ENCODE peak calls at places on chromosomes 16 and 17, in eight cellular contexts. One of them, this sample, is unnamed.

GRCh38 chr16:67283826-67284555 is 4.7 kb downstream of the PLEKHG4 start:
- DNase-seq in Peyer's patch: no peak
- DNase-seq in OCI-LY7: no peak
- DNase-seq in Calu3: no peak
- DNase-seq in psoas muscle: no peak
- DNase-seq in AG10803: no peak
- DNase-seq in Panc1: no peak
- DNase-seq in lung: no peak
- DNase-seq in this sample: no peak

GRCh38 chr16:68444058-68444657 is 4.2 kb downstream of the SMPD3 start:
- DNase-seq in Calu3: peak
- DNase-seq in OCI-LY7: no peak
- DNase-seq in lung: no peak
- DNase-seq in AG10803: no peak
- DNase-seq in Panc1: no peak
- DNase-seq in Peyer's patch: peak
- DNase-seq in psoas muscle: no peak
- DNase-seq in this sample: peak

GRCh38 chr17:35244345-35245195 is 1.7 kb downstream of the SLFN5 start:
- DNase-seq in lung: peak
- DNase-seq in Peyer's patch: peak
- DNase-seq in OCI-LY7: peak
- DNase-seq in psoas muscle: peak
- DNase-seq in Panc1: peak
- DNase-seq in AG10803: peak
- DNase-seq in Calu3: peak
- DNase-seq in this sample: peak

GRCh38 chr16:4280625-4281024 is 7.8 kb upstream of the TFAP4 start:
- DNase-seq in lung: no peak
- DNase-seq in OCI-LY7: no peak
- DNase-seq in Calu3: no peak
- DNase-seq in Peyer's patch: no peak
- DNase-seq in AG10803: no peak
- DNase-seq in Panc1: no peak
- DNase-seq in psoas muscle: no peak
- DNase-seq in this sample: no peak

GRCh38 chr17:18139949-18140348 is 31.4 kb downstream of the MYO15A start:
- DNase-seq in OCI-LY7: no peak
- DNase-seq in lung: no peak
- DNase-seq in psoas muscle: no peak
- DNase-seq in AG10803: peak
- DNase-seq in Panc1: no peak
- DNase-seq in Calu3: no peak
- DNase-seq in Peyer's patch: no peak
- DNase-seq in this sample: peak

GRCh38 chr17:27457731-27458523 is 1.7 kb downstream of the KSR1 start:
- DNase-seq in Panc1: no peak
- DNase-seq in lung: no peak
- DNase-seq in Peyer's patch: no peak
- DNase-seq in Calu3: no peak
- DNase-seq in OCI-LY7: no peak
- DNase-seq in psoas muscle: no peak
- DNase-seq in AG10803: peak
- DNase-seq in this sample: no peak

GRCh38 chr17:15121426-15121825 is 143.7 kb downstream of the PMP22 start:
- DNase-seq in Calu3: no peak
- DNase-seq in psoas muscle: no peak
- DNase-seq in Panc1: no peak
- DNase-seq in Peyer's patch: no peak
- DNase-seq in OCI-LY7: no peak
- DNase-seq in AG10803: peak
- DNase-seq in lung: no peak
- DNase-seq in this sample: peak

GRCh38 chr16:87463722-87464690 is 28.8 kb downstream of the ZCCHC14 start:
- DNase-seq in AG10803: peak
- DNase-seq in Peyer's patch: peak
- DNase-seq in lung: peak
- DNase-seq in Calu3: no peak
- DNase-seq in psoas muscle: no peak
- DNase-seq in Panc1: no peak
- DNase-seq in OCI-LY7: peak
- DNase-seq in this sample: peak

GRCh38 chr16:89159174-89159849 is 12.2 kb upstream of the CDH15 start:
- DNase-seq in Peyer's patch: no peak
- DNase-seq in OCI-LY7: no peak
- DNase-seq in Panc1: no peak
- DNase-seq in Calu3: no peak
- DNase-seq in AG10803: no peak
- DNase-seq in psoas muscle: no peak
- DNase-seq in lung: no peak
- DNase-seq in this sample: no peak

GRCh38 chr17:57701121-57701520 is 44.0 kb downstream of the CCDC182 start:
- DNase-seq in psoas muscle: no peak
- DNase-seq in AG10803: no peak
- DNase-seq in Calu3: no peak
- DNase-seq in lung: peak
- DNase-seq in Panc1: no peak
- DNase-seq in OCI-LY7: no peak
- DNase-seq in Peyer's patch: no peak
- DNase-seq in this sample: no peak

GRCh38 chr16:70370924-70371323 is 24.2 kb downstream of the DDX19A start:
- DNase-seq in lung: no peak
- DNase-seq in OCI-LY7: no peak
- DNase-seq in Panc1: no peak
- DNase-seq in psoas muscle: no peak
- DNase-seq in Calu3: no peak
- DNase-seq in AG10803: no peak
- DNase-seq in Peyer's patch: no peak
- DNase-seq in this sample: no peak

GRCh38 chr17:9021158-9021984 is at the start of gene NTN1:
- DNase-seq in Panc1: no peak
- DNase-seq in OCI-LY7: peak
- DNase-seq in Peyer's patch: peak
- DNase-seq in AG10803: peak
- DNase-seq in Calu3: no peak
- DNase-seq in lung: no peak
- DNase-seq in psoas muscle: peak
- DNase-seq in this sample: peak

GRCh38 chr16:55508941-55509920 is at the start of gene LPCAT2:
- DNase-seq in lung: peak
- DNase-seq in OCI-LY7: no peak
- DNase-seq in AG10803: peak
- DNase-seq in Calu3: peak
- DNase-seq in Panc1: no peak
- DNase-seq in psoas muscle: peak
- DNase-seq in Peyer's patch: peak
- DNase-seq in this sample: peak

GRCh38 chr17:2239882-2240430 is 63.6 kb downstream of the SMG6 start:
- DNase-seq in lung: no peak
- DNase-seq in OCI-LY7: peak
- DNase-seq in psoas muscle: peak
- DNase-seq in Calu3: no peak
- DNase-seq in Peyer's patch: peak
- DNase-seq in Panc1: peak
- DNase-seq in AG10803: peak
- DNase-seq in this sample: peak

GRCh38 chr16:89202422-89203215 is 2.3 kb upstream of the SLC22A31 start:
- DNase-seq in Panc1: no peak
- DNase-seq in Peyer's patch: no peak
- DNase-seq in Calu3: no peak
- DNase-seq in OCI-LY7: no peak
- DNase-seq in AG10803: no peak
- DNase-seq in lung: no peak
- DNase-seq in psoas muscle: no peak
- DNase-seq in this sample: no peak

GRCh38 chr17:47998044-47998443 is 27.1 kb downstream of the CDK5RAP3 start:
- DNase-seq in lung: no peak
- DNase-seq in Calu3: no peak
- DNase-seq in Peyer's patch: no peak
- DNase-seq in Panc1: no peak
- DNase-seq in psoas muscle: no peak
- DNase-seq in AG10803: no peak
- DNase-seq in OCI-LY7: no peak
- DNase-seq in this sample: no peak

GRCh38 chr17:78137392-78138203 is 7.0 kb downstream of the TMC8 start:
- DNase-seq in Peyer's patch: peak
- DNase-seq in Calu3: no peak
- DNase-seq in psoas muscle: no peak
- DNase-seq in Panc1: no peak
- DNase-seq in AG10803: no peak
- DNase-seq in lung: peak
- DNase-seq in OCI-LY7: peak
- DNase-seq in this sample: no peak

DNA sequence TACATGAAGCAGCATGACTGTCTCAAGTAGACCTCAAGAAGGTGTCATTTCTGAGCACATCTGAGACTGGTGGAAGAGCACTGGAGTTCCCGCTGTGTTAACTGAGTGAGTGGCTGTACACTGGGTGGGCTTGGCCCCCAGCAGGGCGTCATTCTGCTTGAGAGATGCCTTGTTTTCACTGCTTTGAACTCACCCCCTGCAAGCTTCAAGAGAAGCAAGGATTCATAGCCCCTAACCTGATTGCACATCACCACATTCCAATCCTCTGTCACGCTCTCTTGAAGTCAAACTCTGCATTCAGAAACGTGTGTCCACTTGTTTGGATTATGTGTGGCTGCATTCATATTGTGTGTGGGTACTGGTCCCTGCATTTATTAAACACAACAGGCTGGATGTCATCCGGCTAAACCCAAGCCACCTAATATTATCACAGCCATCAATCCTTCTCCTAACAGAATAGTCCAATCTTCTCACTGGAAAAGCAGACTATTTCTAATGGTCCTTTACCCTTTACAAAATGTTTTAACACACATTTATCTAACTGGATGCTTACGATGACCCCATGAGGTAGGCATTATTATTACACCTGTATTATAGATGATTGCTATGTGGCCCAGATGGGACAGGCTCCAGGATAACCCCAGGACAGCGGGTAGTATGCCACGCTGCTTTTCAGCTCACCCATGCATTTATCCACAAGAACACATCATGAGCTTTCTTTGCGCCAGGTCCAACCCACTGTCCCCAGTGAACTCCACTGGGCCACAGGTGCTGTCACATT is 76.3 kb downstream of the USP31 start:
- DNase-seq in Panc1: no peak
- DNase-seq in AG10803: peak
- DNase-seq in Peyer's patch: no peak
- DNase-seq in lung: no peak
- DNase-seq in psoas muscle: no peak
- DNase-seq in Calu3: no peak
- DNase-seq in OCI-LY7: no peak
- DNase-seq in this sample: peak
- TF ChIP-seq CTCF in Panc1: peak
- TF ChIP-seq CTCF in AG10803: peak
- TF ChIP-seq CTCF in Peyer's patch: no peak
- TF ChIP-seq CTCF in lung: no peak
- TF ChIP-seq CTCF in psoas muscle: no peak
- TF ChIP-seq CTCF in Calu3: no peak
- TF ChIP-seq CTCF in OCI-LY7: peak
- TF ChIP-seq CTCF in this sample: no peak

GRCh38 chr16:1639840-1640239 is 27.7 kb downstream of the CRAMP1 start:
- DNase-seq in AG10803: no peak
- DNase-seq in OCI-LY7: no peak
- DNase-seq in Calu3: no peak
- DNase-seq in psoas muscle: no peak
- DNase-seq in lung: no peak
- DNase-seq in Panc1: no peak
- DNase-seq in Peyer's patch: no peak
- DNase-seq in this sample: no peak
- TF ChIP-seq CTCF in AG10803: no peak
- TF ChIP-seq CTCF in OCI-LY7: no peak
- TF ChIP-seq CTCF in Calu3: no peak
- TF ChIP-seq CTCF in psoas muscle: no peak
- TF ChIP-seq CTCF in lung: no peak
- TF ChIP-seq CTCF in Panc1: no peak
- TF ChIP-seq CTCF in Peyer's patch: no peak
- TF ChIP-seq CTCF in this sample: no peak

DNA sequence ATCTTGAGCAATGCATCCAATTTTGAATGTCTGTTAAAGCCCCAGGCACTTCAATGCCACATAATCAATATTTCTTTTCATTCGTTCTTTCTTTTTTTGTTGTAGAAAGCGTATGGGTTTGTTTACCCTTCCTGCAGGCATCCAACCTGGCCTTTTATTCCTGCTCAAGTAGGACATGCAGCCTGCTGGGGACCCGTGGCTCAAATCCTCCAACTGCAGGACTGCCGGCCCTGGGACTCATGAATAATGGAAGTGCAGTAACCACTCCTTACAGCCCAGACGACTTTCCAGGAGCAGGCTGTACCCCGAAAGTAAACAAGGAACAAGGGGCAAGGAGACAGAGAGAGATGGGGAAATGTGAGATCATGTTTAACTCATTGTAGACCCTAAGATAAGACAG is 126.4 kb downstream of the SALL1 start:
- DNase-seq in Calu3: no peak
- DNase-seq in lung: no peak
- DNase-seq in Panc1: no peak
- DNase-seq in Peyer's patch: no peak
- DNase-seq in OCI-LY7: no peak
- DNase-seq in AG10803: no peak
- DNase-seq in psoas muscle: no peak
- DNase-seq in this sample: no peak
- TF ChIP-seq CTCF in Calu3: no peak
- TF ChIP-seq CTCF in lung: no peak
- TF ChIP-seq CTCF in Panc1: no peak
- TF ChIP-seq CTCF in Peyer's patch: no peak
- TF ChIP-seq CTCF in OCI-LY7: no peak
- TF ChIP-seq CTCF in AG10803: no peak
- TF ChIP-seq CTCF in psoas muscle: no peak
- TF ChIP-seq CTCF in this sample: no peak

GRCh38 chr17:64614266-64615011 is 47.7 kb downstream of the SMURF2 start:
- DNase-seq in Panc1: no peak
- DNase-seq in OCI-LY7: no peak
- DNase-seq in AG10803: no peak
- DNase-seq in psoas muscle: no peak
- DNase-seq in Peyer's patch: no peak
- DNase-seq in lung: no peak
- DNase-seq in Calu3: no peak
- DNase-seq in this sample: no peak

GRCh38 chr17:64611374-64611773 is 50.7 kb downstream of the SMURF2 start:
- DNase-seq in Panc1: no peak
- DNase-seq in Calu3: no peak
- DNase-seq in psoas muscle: no peak
- DNase-seq in Peyer's patch: no peak
- DNase-seq in AG10803: no peak
- DNase-seq in lung: no peak
- DNase-seq in OCI-LY7: no peak
- DNase-seq in this sample: no peak

GRCh38 chr17:64617125-64617780 is 44.9 kb downstream of the SMURF2 start:
- DNase-seq in Panc1: no peak
- DNase-seq in Calu3: no peak
- DNase-seq in psoas muscle: no peak
- DNase-seq in OCI-LY7: no peak
- DNase-seq in AG10803: no peak
- DNase-seq in lung: no peak
- DNase-seq in Peyer's patch: no peak
- DNase-seq in this sample: no peak

GRCh38 chr17:64618848-64619247 is 43.3 kb downstream of the SMURF2 start:
- DNase-seq in psoas muscle: no peak
- DNase-seq in Calu3: no peak
- DNase-seq in Panc1: no peak
- DNase-seq in Peyer's patch: no peak
- DNase-seq in lung: no peak
- DNase-seq in OCI-LY7: no peak
- DNase-seq in AG10803: no peak
- DNase-seq in this sample: no peak

GRCh38 chr17:64615025-64615677 is 47.0 kb downstream of the SMURF2 start:
- DNase-seq in psoas muscle: no peak
- DNase-seq in Panc1: no peak
- DNase-seq in AG10803: peak
- DNase-seq in Peyer's patch: no peak
- DNase-seq in Calu3: no peak
- DNase-seq in OCI-LY7: no peak
- DNase-seq in lung: no peak
- DNase-seq in this sample: peak
- TF ChIP-seq CTCF in psoas muscle: no peak
- TF ChIP-seq CTCF in Panc1: no peak
- TF ChIP-seq CTCF in AG10803: no peak
- TF ChIP-seq CTCF in Peyer's patch: peak
- TF ChIP-seq CTCF in Calu3: no peak
- TF ChIP-seq CTCF in OCI-LY7: no peak
- TF ChIP-seq CTCF in lung: no peak
- TF ChIP-seq CTCF in this sample: no peak